ENCODE peak calls at places on chromosomes 16 and 17, in four cellular contexts. Z, A, N and O are unnamed samples.
A peak's percentile ranks its signal among the peaks of the same experiment; 100 is the strongest.

GRCh38 chr16:27918755-27919154 is 144.8 kb downstream of the GSG1L start:
- DNase-seq in Z (no peak), A (no peak), N (no peak), O (no peak)

GRCh38 chr16:25403852-25404251 is 146.2 kb upstream of the ZKSCAN2 start:
- DNase-seq in Z (no peak), A (no peak), N (no peak), O (no peak)

GRCh38 chr16:9469512-9469911 is 378.1 kb downstream of the HAPSTR1 start:
- DNase-seq in Z (no peak), A (peak; percentile 62), N (no peak), O (no peak)

GRCh38 chr17:59620518-59621259 is 994 bp downstream of the CLTC start:
- DNase-seq in Z (peak; percentile 90), A (peak; percentile 49), N (no peak), O (peak; percentile 73)

GRCh38 chr17:78568494-78569115 is 8.6 kb downstream of the DNAH17 start:
- DNase-seq in Z (peak; percentile 40), A (peak; percentile 54), N (no peak), O (no peak)

GRCh38 chr17:78330570-78331224 is 29.2 kb downstream of the SOCS3 start:
- DNase-seq in Z (no peak), A (no peak), N (no peak), O (peak; percentile 73)

GRCh38 chr17:81867123-81867951 is 3.8 kb downstream of the ARHGDIA start:
- DNase-seq in Z (peak; percentile 68), A (peak; percentile 50), N (no peak), O (peak; percentile 83)

GRCh38 chr17:17313350-17313991 is 10.3 kb downstream of the NT5M start:
- DNase-seq in Z (peak; percentile 65), A (peak; percentile 67), N (no peak), O (peak; percentile 71)

GRCh38 chr17:32569171-32570080 is 82.6 kb downstream of the CDK5R1 start:
- DNase-seq in Z (no peak), A (no peak), N (peak; percentile 90), O (no peak)

GRCh38 chr17:17910060-17910459 is 62.1 kb downstream of the TOM1L2 start:
- DNase-seq in Z (no peak), A (no peak), N (no peak), O (no peak)

GRCh38 chr16:68093816-68094613 is 8.8 kb downstream of the NFATC3 start:
- DNase-seq in Z (peak; percentile 59), A (no peak), N (no peak), O (peak; percentile 34)

GRCh38 chr17:47882247-47882646 is 13.8 kb upstream of the SP2 start:
- DNase-seq in Z (no peak), A (no peak), N (no peak), O (no peak)

GRCh38 chr17:16211601-16212000 is 3.7 kb downstream of the NCOR1 start:
- DNase-seq in Z (no peak), A (no peak), N (no peak), O (no peak)

GRCh38 chr17:68514809-68515208 is 2.6 kb downstream of the PRKAR1A start:
- DNase-seq in Z (no peak), A (peak; percentile 21), N (no peak), O (peak; percentile 20)

GRCh38 chr17:1495265-1495664 is 2.8 kb upstream of the MYO1C start:
- DNase-seq in Z (no peak), A (no peak), N (no peak), O (no peak)

GRCh38 chr17:48915459-48916282 is 7.5 kb downstream of the UBE2Z start:
- DNase-seq in Z (no peak), A (no peak), N (peak; percentile 74), O (peak; percentile 62)

GRCh38 chr16:87297407-87297806 is 19.8 kb downstream of the C16orf95 start:
- DNase-seq in Z (no peak), A (no peak), N (no peak), O (no peak)

GRCh38 chr17:21287703-21288449 is 3.4 kb downstream of the MAP2K3 start:
- DNase-seq in Z (no peak), A (peak; percentile 97), N (peak; percentile 83), O (peak; percentile 91)

GRCh38 chr17:81489012-81489968 is 23.3 kb downstream of the ACTG1 start:
- DNase-seq in Z (no peak), A (no peak), N (no peak), O (no peak)

GRCh38 chr17:55341432-55341831 is 76.7 kb downstream of the HLF start:
- DNase-seq in Z (no peak), A (no peak), N (peak; percentile 27), O (no peak)

GRCh38 chr17:16086957-16087356 is 87.3 kb downstream of the TTC19 start:
- DNase-seq in Z (peak; percentile 5), A (no peak), N (no peak), O (no peak)

GRCh38 chr17:3732171-3732570 is 8.5 kb downstream of the HASPIN start:
- DNase-seq in Z (peak; percentile 60), A (peak; percentile 59), N (peak; percentile 60), O (no peak)

GRCh38 chr16:66408181-66409048 is 18.7 kb upstream of the BEAN1 start:
- DNase-seq in Z (peak; percentile 16), A (peak; percentile 93), N (no peak), O (peak; percentile 57)

GRCh38 chr16:23387666-23388065 is 65.3 kb downstream of the COG7 start:
- DNase-seq in Z (no peak), A (no peak), N (no peak), O (no peak)

GRCh38 chr17:78664476-78665384 is 87.5 kb upstream of the DNAH17 start:
- DNase-seq in Z (peak; percentile 13), A (peak; percentile 71), N (no peak), O (no peak)

GRCh38 chr17:45430738-45431530 is 1.7 kb downstream of the ARHGAP27 start:
- DNase-seq in Z (peak; percentile 24), A (no peak), N (no peak), O (no peak)

GRCh38 chr17:82018152-82019041 is 4.3 kb downstream of the CENPX start:
- DNase-seq in Z (peak; percentile 25), A (no peak), N (no peak), O (no peak)

GRCh38 chr16:88938933-88939813 is 37.8 kb downstream of the CBFA2T3 start:
- DNase-seq in Z (no peak), A (no peak), N (no peak), O (no peak)

GRCh38 chr16:70467608-70468007 is 13.2 kb downstream of the FCSK start:
- DNase-seq in Z (no peak), A (no peak), N (no peak), O (no peak)

GRCh38 chr16:48434653-48435318 is 49.6 kb upstream of the SIAH1 start:
- DNase-seq in Z (no peak), A (no peak), N (no peak), O (peak; percentile 80)

GRCh38 chr17:58056476-58056875 is 26.7 kb upstream of the DYNLL2 start:
- DNase-seq in Z (no peak), A (no peak), N (no peak), O (no peak)

GRCh38 chr17:58054641-58055040 is 28.6 kb upstream of the DYNLL2 start:
- DNase-seq in Z (no peak), A (no peak), N (no peak), O (no peak)

GRCh38 chr17:58060596-58061191 is 22.5 kb upstream of the DYNLL2 start:
- DNase-seq in Z (no peak), A (no peak), N (no peak), O (no peak)

DNA sequence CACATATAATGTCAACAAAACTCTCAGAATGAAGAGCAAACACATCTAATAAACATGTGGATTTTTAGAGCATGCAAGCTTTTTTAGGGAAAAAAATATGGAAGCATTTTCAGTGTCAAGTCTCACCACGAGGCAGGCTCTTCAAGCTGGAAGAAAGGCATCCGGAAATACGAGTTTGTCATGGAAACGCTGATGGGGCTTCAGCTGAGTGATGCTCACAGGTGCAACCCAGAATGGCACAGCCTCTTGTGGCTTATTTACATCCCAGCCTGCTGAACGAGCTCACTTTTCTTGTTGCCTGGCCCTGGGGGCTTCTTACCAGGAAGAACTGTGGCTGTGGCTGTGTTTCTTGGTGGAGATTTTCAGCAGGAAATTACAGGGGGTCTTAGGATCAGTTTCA is 24.1 kb upstream of the DYNLL2 start:
- DNase-seq in Z (no peak), A (no peak), N (no peak), O (no peak)
- TF ChIP-seq CHD4 in Z (no peak), A (no peak), N (no peak), O (no peak)

DNA sequence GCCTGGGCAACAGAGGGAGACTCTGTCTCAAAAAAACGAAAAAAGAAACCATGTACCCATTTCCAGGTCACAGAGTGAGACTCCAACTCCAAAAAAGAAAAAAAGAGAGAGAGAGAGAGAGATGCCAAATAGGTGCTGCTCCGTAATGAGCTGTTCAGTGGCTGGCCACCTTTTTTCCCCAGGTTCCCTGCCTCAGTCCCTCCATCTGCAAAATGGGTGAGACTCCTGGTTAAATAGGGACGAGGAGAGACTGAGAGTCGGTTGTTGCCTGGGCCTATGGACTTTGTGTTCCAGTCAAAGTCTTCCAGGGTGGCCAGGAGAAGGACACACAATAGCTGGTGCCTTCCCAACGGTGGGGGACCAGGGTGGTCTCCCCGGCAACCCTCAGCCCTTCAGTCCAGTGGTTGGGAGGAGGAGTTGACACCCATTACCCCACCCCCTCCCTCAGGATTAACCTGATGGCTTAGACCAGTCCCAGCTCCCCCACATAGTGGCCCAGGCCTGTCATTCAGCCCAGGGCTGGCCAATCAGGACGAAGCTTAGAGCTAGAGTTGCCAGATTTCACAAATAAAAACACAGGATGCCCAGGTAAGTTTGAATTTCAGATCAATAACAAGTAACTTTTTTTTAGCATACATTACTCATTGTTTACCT is 258.2 kb downstream of the PARN start:
- DNase-seq in Z (no peak), A (no peak), N (no peak), O (no peak)
- TF ChIP-seq CHD4 in Z (no peak), A (peak; percentile 93), N (no peak), O (no peak)

GRCh38 chr16:2963074-2963610 is 933 bp upstream of the KREMEN2 start:
- DNase-seq in Z (peak; percentile 71), A (no peak), N (no peak), O (no peak)
- TF ChIP-seq CHD4 in Z (no peak), A (no peak), N (no peak), O (no peak)

GRCh38 chr16:12323007-12323699 is 346.6 kb downstream of the SNX29 start:
- DNase-seq in Z (no peak), A (no peak), N (peak; percentile 43), O (no peak)
- TF ChIP-seq CHD4 in Z (no peak), A (no peak), N (no peak), O (no peak)

GRCh38 chr16:17529982-17530760 is 59.4 kb upstream of the XYLT1 start:
- DNase-seq in Z (no peak), A (no peak), N (peak; percentile 51), O (no peak)

GRCh38 chr16:17532338-17532995 is 61.7 kb upstream of the XYLT1 start:
- DNase-seq in Z (no peak), A (no peak), N (no peak), O (no peak)

GRCh38 chr16:17527538-17527937 is 56.8 kb upstream of the XYLT1 start:
- DNase-seq in Z (no peak), A (no peak), N (no peak), O (no peak)

GRCh38 chr16:17526956-17527355 is 56.2 kb upstream of the XYLT1 start:
- DNase-seq in Z (no peak), A (no peak), N (no peak), O (no peak)
- TF ChIP-seq CHD4 in Z (no peak), A (no peak), N (no peak), O (no peak)

GRCh38 chr17:26809033-26809432 is 484.9 kb upstream of the WSB1 start:
- DNase-seq in Z (no peak), A (no peak), N (peak; percentile 9), O (no peak)
- TF ChIP-seq CHD4 in Z (no peak), A (no peak), N (no peak), O (no peak)